ENCODE peak calls at places on chromosome 5, in seven cellular contexts. F, N, J, Y, U, A and O are unnamed samples.

GRCh38 chr5:144276034-144276822 is 105.6 kb downstream of the KCTD16 start:
- DNase-seq in F (peak; percentile 29), N (no peak), J (no peak), Y (no peak), U (no peak), A (no peak), O (peak; percentile 54)

GRCh38 chr5:18395126-18396110 is 761.2 kb downstream of the TAF11L14 start:
- DNase-seq in F (no peak), N (no peak), J (no peak), Y (no peak), U (peak; percentile 9), A (no peak), O (no peak)

GRCh38 chr5:42940853-42941252 is 99.3 kb downstream of the ANXA2R start:
- DNase-seq in F (no peak), N (no peak), J (no peak), Y (no peak), U (no peak), A (no peak), O (no peak)

GRCh38 chr5:14273207-14273767 is 130.1 kb downstream of the TRIO start:
- DNase-seq in F (no peak), N (no peak), J (no peak), Y (no peak), U (no peak), A (no peak), O (no peak)

GRCh38 chr5:148996270-148996669 is 66.6 kb downstream of the SH3TC2 start:
- DNase-seq in F (no peak), N (no peak), J (no peak), Y (no peak), U (no peak), A (no peak), O (peak; percentile 44)

GRCh38 chr5:132394681-132395259 is 25.3 kb downstream of the SLC22A5 start:
- DNase-seq in F (no peak), N (no peak), J (no peak), Y (no peak), U (no peak), A (no peak), O (no peak)

GRCh38 chr5:74575741-74576538 is 64.6 kb downstream of the ENC1 start:
- DNase-seq in F (peak; percentile 70), N (peak; percentile 17), J (no peak), Y (no peak), U (no peak), A (no peak), O (peak; percentile 20)

GRCh38 chr5:165775094-165775493 is 2269.7 kb downstream of the MAT2B start:
- DNase-seq in F (no peak), N (no peak), J (no peak), Y (no peak), U (no peak), A (no peak), O (no peak)

GRCh38 chr5:40853632-40854192 is 12.5 kb downstream of the CARD6 start:
- DNase-seq in F (no peak), N (peak; percentile 31), J (no peak), Y (no peak), U (no peak), A (no peak), O (no peak)

GRCh38 chr5:77129386-77129785 is 42.3 kb upstream of the ZBED3 start:
- DNase-seq in F (peak; percentile 41), N (peak; percentile 31), J (no peak), Y (no peak), U (peak; percentile 51), A (no peak), O (peak; percentile 48)

GRCh38 chr5:148214665-148215064 is 11.8 kb downstream of the SPINK6 start:
- DNase-seq in F (no peak), N (no peak), J (no peak), Y (no peak), U (no peak), A (no peak), O (no peak)

GRCh38 chr5:106862450-106863193 is 808.1 kb downstream of the EFNA5 start:
- DNase-seq in F (peak; percentile 96), N (no peak), J (no peak), Y (no peak), U (peak; percentile 17), A (no peak), O (no peak)

GRCh38 chr5:66144799-66145390 is 795 bp downstream of the SREK1 start:
- DNase-seq in F (no peak), N (no peak), J (no peak), Y (no peak), U (peak; percentile 75), A (no peak), O (no peak)

GRCh38 chr5:100706796-100707195 is 171.6 kb downstream of the FAM174A start:
- DNase-seq in F (peak; percentile 56), N (no peak), J (no peak), Y (no peak), U (no peak), A (no peak), O (no peak)

GRCh38 chr5:69271376-69271775 is 36.7 kb downstream of the CDK7 start:
- DNase-seq in F (peak; percentile 56), N (peak; percentile 37), J (no peak), Y (no peak), U (no peak), A (no peak), O (peak; percentile 67)

GRCh38 chr5:122498163-122498562 is 186.1 kb downstream of the SNCAIP start:
- DNase-seq in F (peak; percentile 20), N (no peak), J (no peak), Y (no peak), U (peak; percentile 52), A (no peak), O (no peak)

GRCh38 chr5:67257500-67257899 is 60.9 kb upstream of the CD180 start:
- DNase-seq in F (peak; percentile 44), N (no peak), J (no peak), Y (no peak), U (no peak), A (no peak), O (no peak)

GRCh38 chr5:61047346-61047745 is 102.3 kb downstream of the NDUFAF2 start:
- DNase-seq in F (no peak), N (no peak), J (no peak), Y (no peak), U (no peak), A (no peak), O (no peak)

GRCh38 chr5:61048534-61048933 is 103.5 kb downstream of the NDUFAF2 start:
- DNase-seq in F (peak; percentile 54), N (no peak), J (no peak), Y (no peak), U (no peak), A (no peak), O (no peak)

DNA sequence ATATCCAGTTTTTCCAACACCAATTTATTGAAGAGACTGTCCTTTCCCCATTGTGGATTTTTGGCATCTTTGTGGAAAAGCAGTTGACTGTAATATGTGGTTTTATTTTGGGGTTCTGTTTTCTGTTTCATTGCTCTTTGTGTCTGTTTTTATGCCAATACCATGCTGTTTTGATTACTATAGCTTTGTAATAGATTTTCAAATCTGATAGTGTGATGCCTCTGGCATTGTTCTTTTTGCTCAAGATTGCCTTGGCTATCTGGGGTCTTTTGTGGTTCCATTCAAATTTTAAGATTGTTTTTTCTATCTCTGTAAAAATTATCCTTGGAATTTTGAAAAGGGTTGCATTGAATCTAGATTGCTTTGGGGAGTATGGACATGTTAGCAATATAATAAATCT is 99.5 kb downstream of the NDUFAF2 start:
- DNase-seq in F (no peak), N (no peak), J (no peak), Y (no peak), U (no peak), A (no peak), O (no peak)
- H3K4me3 ChIP-seq in F (no peak overlapping the region), N (no peak overlapping the region), J (no peak overlapping the region), Y (no peak overlapping the region), U (no peak overlapping the region), A (no peak overlapping the region), O (no peak overlapping the region)

DNA sequence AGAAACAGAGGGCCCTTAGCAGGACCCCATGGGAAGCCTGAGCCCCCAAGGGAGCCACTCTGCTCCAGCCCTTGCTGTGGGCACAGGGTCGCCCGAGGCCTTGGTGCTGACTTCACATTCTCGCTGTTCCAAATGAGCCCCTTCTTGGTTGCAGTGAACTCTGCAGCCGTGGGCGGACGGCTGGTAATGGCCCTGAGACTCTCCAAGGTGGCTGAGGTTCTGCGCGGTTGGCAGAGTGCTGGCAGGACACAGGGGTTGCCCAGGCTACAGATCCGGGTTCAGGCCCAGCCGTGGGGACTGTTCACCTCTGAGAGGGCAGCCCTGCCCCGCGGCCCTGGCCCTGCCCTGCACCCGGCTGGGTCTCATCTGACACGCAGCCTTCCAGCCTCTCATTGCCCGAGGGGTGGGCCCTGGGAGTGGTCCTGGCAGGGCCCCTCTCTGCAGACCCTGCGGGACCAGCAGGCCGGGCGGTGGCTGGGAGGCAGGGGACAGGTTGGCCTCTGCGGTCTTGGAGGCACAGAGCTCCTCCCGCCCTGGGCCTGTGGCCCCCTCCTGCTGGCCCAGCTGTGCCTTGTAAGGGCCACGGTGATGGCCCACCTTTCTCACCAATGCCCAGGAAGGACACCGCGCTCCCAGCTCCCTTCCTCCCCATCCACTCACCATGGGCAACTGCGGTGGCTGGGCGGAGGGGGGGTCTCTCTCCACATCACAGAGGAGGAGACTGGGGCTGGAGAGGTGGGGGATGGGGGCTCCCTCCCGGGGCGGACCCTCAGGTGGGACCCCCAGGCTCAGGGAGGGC is 51.6 kb downstream of the AHRR start:
- DNase-seq in F (no peak), N (no peak), J (no peak), Y (peak; percentile 56), U (no peak), A (peak; percentile 76), O (no peak)
- H3K4me3 ChIP-seq in F (no peak overlapping the region), N (no peak overlapping the region), J (no peak overlapping the region), Y (peak overlapping the region; percentile 59), U (peak overlapping the region; percentile 26), A (no peak overlapping the region), O (no peak overlapping the region)

GRCh38 chr5:177310757-177311173 is 933 bp downstream of the MXD3 start:
- DNase-seq in F (no peak), N (no peak), J (no peak), Y (no peak), U (no peak), A (no peak), O (no peak)
- H3K4me3 ChIP-seq in F (peak overlapping the region; percentile 43), N (peak overlapping the region; percentile 72), J (no peak overlapping the region), Y (peak overlapping the region; percentile 74), U (peak overlapping the region; percentile 41), A (no peak overlapping the region), O (peak overlapping the region; percentile 76)

DNA sequence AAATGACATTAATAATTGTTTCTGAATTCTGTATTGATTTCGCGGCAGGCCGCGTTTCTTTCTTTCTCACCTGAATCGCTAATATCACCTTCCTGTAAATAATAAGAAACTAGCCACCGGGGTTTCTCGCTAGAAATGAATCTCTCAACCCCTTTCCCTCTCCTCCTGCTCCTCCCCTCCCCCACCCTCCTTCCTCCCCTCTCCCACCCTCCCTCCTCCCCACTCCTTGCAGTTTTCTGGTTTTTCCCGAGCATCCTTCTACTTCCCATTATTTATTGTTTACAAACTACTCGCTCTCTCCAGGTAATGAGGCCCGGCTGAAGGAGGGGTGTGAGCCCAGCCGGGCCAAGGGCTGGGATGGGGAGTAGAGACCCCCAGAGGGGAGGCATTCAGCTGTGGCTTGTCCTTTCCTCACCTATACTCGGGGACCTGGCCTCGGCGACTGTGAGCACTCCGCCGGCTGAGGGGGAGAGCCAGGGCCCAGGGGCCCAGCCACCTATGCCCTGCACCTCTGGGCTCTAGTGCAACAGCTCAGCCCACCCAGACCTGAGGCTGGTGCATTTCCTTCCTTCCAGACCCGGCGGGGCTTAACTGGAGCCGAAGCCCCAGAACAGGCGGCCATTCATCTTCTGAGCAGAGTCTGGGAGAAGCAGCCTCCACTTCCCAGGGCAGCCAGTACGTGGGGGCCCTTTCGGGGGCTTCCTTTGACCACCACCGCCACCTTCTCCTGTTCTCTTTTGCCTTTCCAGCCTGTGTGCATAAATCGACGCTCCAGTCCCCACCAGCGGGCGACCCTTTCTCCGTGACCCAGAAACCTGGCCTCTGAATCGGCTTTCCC is 2.1 kb upstream of the IRX4 start:
- DNase-seq in F (no peak), N (no peak), J (no peak), Y (no peak), U (no peak), A (peak; percentile 42), O (no peak)
- H3K4me3 ChIP-seq in F (no peak overlapping the region), N (no peak overlapping the region), J (no peak overlapping the region), Y (no peak overlapping the region), U (peak overlapping the region; percentile 92), A (no peak overlapping the region), O (no peak overlapping the region)